ENCODE peak calls at places on chromosomes 1 and 21, in four cellular contexts. V is T47D, N is HCT116, S is HepG2. O is an unnamed sample.

GRCh38 chr21:45537111-45537745 is 5.0 kb downstream of the SLC19A1 start:
- DNase-seq in V (no peak), N (no peak), S (no peak), O (no peak)

GRCh38 chr1:25544819-25545218 is 1.4 kb downstream of the LDLRAP1 start:
- DNase-seq in V (no peak), N (no peak), S (no peak), O (peak)

GRCh38 chr1:202018476-202019234 is 8.3 kb downstream of the ELF3 start:
- DNase-seq in V (peak), N (peak), S (peak), O (no peak)

GRCh38 chr21:41361786-41362604 is at the start of gene MX2:
- DNase-seq in V (no peak), N (no peak), S (peak), O (no peak)

GRCh38 chr1:16926491-16927195 is 4.9 kb downstream of the CROCC start:
- DNase-seq in V (no peak), N (no peak), S (no peak), O (peak)

GRCh38 chr1:241698177-241698576 is 46.1 kb downstream of the WDR64 start:
- DNase-seq in V (no peak), N (no peak), S (no peak), O (no peak)

GRCh38 chr21:38661296-38662223 is 144.2 kb upstream of the ETS2 start:
- DNase-seq in V (no peak), N (no peak), S (no peak), O (peak)

GRCh38 chr1:30649321-30649991 is 73.9 kb downstream of the MATN1 start:
- DNase-seq in V (no peak), N (no peak), S (no peak), O (no peak)

GRCh38 chr1:109083495-109083894 is 7.1 kb upstream of the TMEM167B start:
- DNase-seq in V (no peak), N (no peak), S (no peak), O (no peak)

GRCh38 chr21:44723177-44724131 is 12.1 kb upstream of the TSPEAR start:
- DNase-seq in V (no peak), N (no peak), S (no peak), O (no peak)

GRCh38 chr1:243325305-243325890 is 69.6 kb downstream of the SDCCAG8 start:
- DNase-seq in V (no peak), N (peak), S (peak), O (peak)

GRCh38 chr1:9665193-9665592 is 13.7 kb downstream of the PIK3CD start:
- DNase-seq in V (no peak), N (no peak), S (no peak), O (no peak)

GRCh38 chr1:177385760-177386698 is 215.3 kb downstream of the BRINP2 start:
- DNase-seq in V (no peak), N (no peak), S (no peak), O (peak)

GRCh38 chr1:29090937-29091618 is 32.6 kb downstream of the TMEM200B start:
- DNase-seq in V (no peak), N (no peak), S (no peak), O (no peak)

DNA sequence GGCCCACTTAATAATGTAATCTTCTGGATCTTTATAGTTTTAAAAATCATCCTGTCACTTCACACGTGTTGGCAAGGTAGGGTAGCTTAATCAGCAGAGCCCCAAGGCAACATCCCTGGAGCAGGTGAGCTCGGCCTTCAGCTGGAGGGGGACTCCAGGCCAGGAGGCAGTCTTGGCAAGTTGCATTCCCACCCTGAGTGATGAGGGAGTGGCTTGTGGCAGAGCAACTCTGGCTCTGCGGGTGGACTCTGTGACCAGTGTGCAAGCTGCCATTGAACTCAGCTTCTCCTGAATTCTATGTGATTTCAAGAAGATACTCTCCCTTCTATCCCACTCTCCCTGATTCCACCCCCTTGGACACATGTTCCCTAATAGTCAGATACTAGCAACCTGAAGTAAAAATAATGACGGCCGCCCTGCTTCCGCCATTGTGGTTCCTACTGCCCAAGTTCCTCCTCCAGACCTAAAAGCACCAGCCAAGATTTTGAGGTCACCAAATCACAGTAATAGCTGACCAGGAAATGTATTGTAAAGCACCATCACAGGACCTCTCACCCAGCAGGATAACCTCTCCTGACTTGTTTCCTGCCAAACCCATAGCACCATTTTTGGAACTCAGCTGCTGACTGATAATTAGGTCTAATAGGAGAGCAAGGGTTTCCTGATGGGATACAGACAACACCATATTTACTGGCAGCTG is 11.5 kb upstream of the LYST start:
- DNase-seq in V (no peak), N (no peak), S (no peak), O (no peak)
- TF ChIP-seq JUND in V (no peak), N (no peak), S (no peak), O (no peak)

GRCh38 chr21:36166705-36167104 is 10.1 kb downstream of the DOP1B start:
- DNase-seq in V (no peak), N (no peak), S (no peak), O (peak)

GRCh38 chr21:36170823-36171222 is 14.2 kb downstream of the DOP1B start:
- DNase-seq in V (no peak), N (no peak), S (no peak), O (no peak)

GRCh38 chr21:36171327-36171726 is 14.7 kb downstream of the DOP1B start:
- DNase-seq in V (no peak), N (no peak), S (no peak), O (no peak)

GRCh38 chr21:36171741-36172331 is 15.2 kb downstream of the DOP1B start:
- DNase-seq in V (no peak), N (no peak), S (no peak), O (no peak)

DNA sequence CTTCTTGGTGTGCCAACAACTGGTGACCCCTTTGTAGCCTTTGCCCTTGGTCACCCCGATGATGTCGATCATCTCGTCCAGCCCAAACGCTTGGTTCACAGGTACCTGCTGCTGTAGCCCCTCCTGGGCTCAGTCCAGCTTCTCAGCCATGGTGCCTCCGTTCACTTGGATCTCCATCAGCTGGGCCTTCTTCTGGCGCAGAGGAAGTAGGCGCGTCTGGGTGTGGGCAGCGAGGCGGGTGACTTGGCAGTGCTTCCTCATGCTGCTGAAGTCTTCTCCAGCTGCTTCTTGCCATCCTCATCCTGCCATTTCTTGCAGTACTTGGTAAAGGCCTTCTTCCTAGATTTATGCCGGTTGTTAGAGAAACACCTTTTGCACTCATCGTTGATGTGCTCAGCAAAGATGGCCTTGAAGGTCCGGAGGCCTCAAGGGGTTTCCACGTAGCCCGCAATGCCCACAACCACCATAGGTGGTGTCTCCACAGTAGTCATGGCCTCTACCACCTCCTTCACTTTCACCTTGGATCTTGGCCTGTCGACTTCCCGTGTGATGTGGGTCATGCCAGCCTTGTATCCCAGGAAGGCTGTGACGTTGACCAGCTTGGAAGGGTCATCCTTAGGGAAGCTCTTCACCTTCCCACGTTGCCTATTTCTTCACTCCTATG is 13.0 kb downstream of the DOP1B start:
- DNase-seq in V (no peak), N (no peak), S (no peak), O (no peak)
- TF ChIP-seq JUND in V (no peak), N (no peak), S (no peak), O (no peak)

GRCh38 chr1:100646000-100646399 is 73.5 kb upstream of the VCAM1 start:
- DNase-seq in V (no peak), N (no peak), S (no peak), O (no peak)

GRCh38 chr1:100642826-100643225 is 76.7 kb upstream of the VCAM1 start:
- DNase-seq in V (no peak), N (no peak), S (no peak), O (no peak)

GRCh38 chr1:100649128-100649527 is 70.4 kb upstream of the VCAM1 start:
- DNase-seq in V (no peak), N (no peak), S (no peak), O (no peak)

DNA sequence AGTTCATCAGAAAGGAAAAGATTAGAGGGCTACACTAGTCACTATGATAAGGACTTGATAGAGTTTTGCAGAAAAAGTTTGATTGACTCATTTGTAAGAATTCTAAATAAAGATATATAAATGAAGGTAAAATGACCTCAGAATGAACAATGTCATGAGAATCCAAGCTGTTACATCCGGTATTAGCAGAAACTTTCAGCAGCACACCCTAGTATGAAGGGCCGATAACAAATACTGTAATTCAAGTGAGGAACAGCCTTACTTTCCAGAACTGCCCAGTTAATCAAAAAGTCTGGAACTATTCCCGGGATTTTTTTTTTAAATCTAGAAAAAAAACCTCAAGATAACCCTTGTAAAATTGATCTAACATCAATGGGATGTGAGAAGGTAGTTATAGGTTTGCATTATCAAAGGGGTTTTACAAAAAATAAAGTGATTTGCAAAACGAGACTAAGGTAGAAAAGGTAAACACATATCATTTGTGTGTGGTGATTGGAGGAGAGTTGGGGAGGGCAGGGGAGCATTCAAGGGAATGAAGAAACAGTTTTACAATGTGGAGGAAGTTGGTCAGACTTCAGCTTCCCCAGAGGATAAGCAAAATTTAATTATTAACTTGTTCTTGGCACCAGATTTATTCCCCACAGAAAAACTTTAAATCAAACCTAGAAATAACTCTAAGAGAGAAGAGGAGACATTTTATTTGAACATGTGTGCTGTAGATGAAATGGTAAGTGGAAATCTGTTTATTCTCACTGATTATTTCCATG is 75.9 kb upstream of the VCAM1 start:
- DNase-seq in V (no peak), N (no peak), S (no peak), O (no peak)
- TF ChIP-seq JUND in V (no peak), N (no peak), S (no peak), O (no peak)

DNA sequence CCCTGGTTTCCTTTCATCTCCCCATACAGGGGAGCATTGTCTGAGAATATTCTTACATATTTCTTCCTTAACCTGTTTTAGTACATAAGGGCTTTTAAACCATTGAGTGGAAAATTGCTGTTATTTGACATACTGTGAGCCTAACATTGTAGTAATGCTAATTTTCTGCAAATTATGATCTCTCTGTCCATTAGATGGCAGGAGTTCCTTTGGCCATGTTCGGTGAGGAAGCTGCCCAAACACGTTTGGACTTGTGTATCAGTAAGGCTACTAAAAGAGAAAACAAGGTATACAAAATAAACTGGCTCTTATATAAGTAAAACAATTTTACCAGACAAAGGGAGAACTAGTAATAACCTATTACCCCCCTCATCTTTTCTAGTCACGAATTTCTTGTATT is 29.2 kb downstream of the CDC7 start:
- DNase-seq in V (no peak), N (peak), S (no peak), O (no peak)
- TF ChIP-seq JUND in V (no peak), N (no peak), S (no peak), O (no peak)

GRCh38 chr1:96236156-96236739 is 485.3 kb upstream of the PTBP2 start:
- DNase-seq in V (no peak), N (peak), S (peak), O (peak)

GRCh38 chr1:96233422-96233821 is 488.2 kb upstream of the PTBP2 start:
- DNase-seq in V (no peak), N (no peak), S (no peak), O (no peak)

GRCh38 chr1:96238426-96238825 is 483.2 kb upstream of the PTBP2 start:
- DNase-seq in V (no peak), N (no peak), S (no peak), O (no peak)

DNA sequence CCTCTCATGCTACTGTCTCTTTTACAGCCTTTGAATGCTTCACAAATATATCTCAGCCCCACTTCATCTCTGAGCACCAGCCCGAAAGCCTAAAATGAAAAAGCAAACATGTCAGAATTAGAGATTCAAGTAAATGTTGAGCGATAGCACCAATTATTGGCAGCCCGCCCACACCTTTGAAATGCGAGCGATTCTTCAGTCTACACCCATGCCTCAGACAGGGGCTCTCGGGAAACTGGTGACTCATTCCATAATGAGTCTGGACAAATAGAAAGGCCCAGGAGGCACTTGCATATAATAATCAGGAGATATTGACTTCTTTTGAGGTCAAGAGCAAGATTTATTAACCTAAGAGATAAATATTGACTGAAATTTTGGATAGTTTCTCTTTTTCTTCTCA is 487.3 kb upstream of the PTBP2 start:
- DNase-seq in V (no peak), N (peak), S (peak), O (no peak)
- TF ChIP-seq JUND in V (no peak), N (peak), S (no peak), O (no peak)

DNA sequence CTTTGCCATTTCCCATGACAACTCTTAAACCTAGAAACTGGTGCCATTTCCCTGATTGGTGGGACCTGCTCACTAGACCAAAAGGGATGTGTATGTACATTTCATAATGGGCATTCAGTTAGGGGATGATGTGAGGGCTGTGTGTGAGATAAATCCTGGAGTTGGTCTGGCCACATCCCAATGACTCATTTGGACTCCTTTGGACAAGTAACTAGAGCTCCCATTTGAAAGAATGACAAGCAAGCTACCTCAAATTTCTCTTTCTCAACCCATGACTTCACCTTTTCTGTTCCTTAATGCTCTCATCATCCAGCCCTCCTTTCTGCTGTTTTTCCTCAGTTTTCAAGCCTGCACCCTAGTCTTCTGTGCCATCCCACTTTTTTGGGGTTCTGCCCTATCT is 27.9 kb downstream of the EBNA1BP2 start:
- DNase-seq in V (no peak), N (no peak), S (no peak), O (no peak)
- TF ChIP-seq JUND in V (no peak), N (no peak), S (no peak), O (no peak)

GRCh38 chr1:215282557-215282956 is 200.0 kb downstream of the KCNK2 start:
- DNase-seq in V (no peak), N (no peak), S (no peak), O (no peak)
- TF ChIP-seq JUND in V (peak), N (no peak), S (no peak), O (peak)

GRCh38 chr1:105088166-105088565 is 1338.5 kb downstream of the AMY1C start:
- DNase-seq in V (no peak), N (no peak), S (no peak), O (no peak)

DNA sequence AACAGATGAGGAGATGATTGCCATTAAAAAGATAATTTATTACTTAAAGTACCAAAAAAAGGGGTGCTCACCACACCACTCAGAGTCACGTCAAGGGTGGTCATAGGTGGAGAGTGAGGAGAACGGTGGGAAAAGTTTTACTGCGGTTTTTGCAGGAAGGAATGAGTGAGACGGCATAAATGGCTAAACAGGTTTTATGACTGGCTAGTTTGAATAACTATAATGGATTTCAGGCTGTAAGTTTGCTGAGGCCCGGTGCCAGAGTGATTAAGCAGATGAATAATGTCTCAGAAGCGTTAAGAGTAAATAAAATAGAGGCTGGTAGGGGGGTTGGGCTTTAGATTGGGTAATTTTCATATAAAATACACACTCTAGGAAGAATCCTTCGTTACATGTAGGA is 1337.8 kb downstream of the AMY1C start:
- DNase-seq in V (no peak), N (no peak), S (no peak), O (no peak)
- TF ChIP-seq JUND in V (no peak), N (no peak), S (no peak), O (no peak)

GRCh38 chr1:94422115-94422820 is 4.1 kb downstream of the ABCD3 start:
- DNase-seq in V (no peak), N (no peak), S (no peak), O (no peak)
- TF ChIP-seq JUND in V (no peak), N (no peak), S (no peak), O (no peak)